ENCODE peak calls at places on chromosomes 13 and 19, in six cellular contexts. B, O, R, M, U and A are unnamed samples.

GRCh38 chr13:84487681-84488080 is 605.4 kb upstream of the SLITRK1 start:
- DNase-seq in B (no peak), O (no peak), R (no peak), M (no peak), U (no peak), A (no peak)

GRCh38 chr19:49368711-49369358 is 5.2 kb downstream of the DKKL1 start:
- DNase-seq in B (no peak), O (no peak), R (no peak), M (no peak), U (no peak), A (no peak)

GRCh38 chr13:106490177-106490576 is 45.3 kb downstream of the EFNB2 start:
- DNase-seq in B (no peak), O (no peak), R (no peak), M (no peak), U (no peak), A (no peak)

GRCh38 chr13:31675521-31675953 is 63.8 kb upstream of the RXFP2 start:
- DNase-seq in B (no peak), O (no peak), R (no peak), M (no peak), U (peak; percentile 21), A (no peak)

GRCh38 chr13:89584058-89584457 is 1763.4 kb upstream of the MIR17HG start:
- DNase-seq in B (no peak), O (no peak), R (no peak), M (no peak), U (no peak), A (no peak)

GRCh38 chr19:31513841-31514240 is 164.6 kb upstream of the TSHZ3 start:
- DNase-seq in B (no peak), O (no peak), R (no peak), M (no peak), U (no peak), A (peak; percentile 33)

GRCh38 chr13:69565334-69565733 is 542.3 kb upstream of the ATXN8OS start:
- DNase-seq in B (no peak), O (no peak), R (peak; percentile 67), M (no peak), U (peak; percentile 6), A (no peak)

GRCh38 chr19:32876919-32877285 is 7.3 kb upstream of the SLC7A9 start:
- DNase-seq in B (no peak), O (no peak), R (no peak), M (peak; percentile 19), U (peak; percentile 94), A (no peak)

GRCh38 chr13:20291675-20292074 is 59.6 kb upstream of the GJB6 start:
- DNase-seq in B (no peak), O (no peak), R (no peak), M (no peak), U (no peak), A (no peak)

GRCh38 chr13:45162821-45163220 is 38.0 kb downstream of the KCTD4 start:
- DNase-seq in B (no peak), O (no peak), R (peak; percentile 84), M (no peak), U (peak; percentile 76), A (no peak)

GRCh38 chr13:99218969-99219368 is 18.3 kb downstream of the UBAC2 start:
- DNase-seq in B (no peak), O (peak; percentile 74), R (no peak), M (no peak), U (no peak), A (no peak)

GRCh38 chr13:70391678-70392077 is 283.4 kb upstream of the KLHL1 start:
- DNase-seq in B (no peak), O (no peak), R (no peak), M (no peak), U (no peak), A (no peak)

GRCh38 chr13:35157143-35157755 is 215.2 kb downstream of the NBEA start:
- DNase-seq in B (no peak), O (peak; percentile 28), R (peak; percentile 51), M (no peak), U (peak; percentile 67), A (no peak)

GRCh38 chr13:30486230-30487074 is 20.7 kb upstream of the HMGB1 start:
- DNase-seq in B (no peak), O (no peak), R (no peak), M (no peak), U (peak; percentile 19), A (no peak)

GRCh38 chr13:109494955-109495354 is 291.4 kb downstream of the IRS2 start:
- DNase-seq in B (no peak), O (no peak), R (no peak), M (no peak), U (peak; percentile 65), A (no peak)

GRCh38 chr19:17944301-17944700 is 11.5 kb downstream of the CCDC124 start:
- DNase-seq in B (no peak), O (no peak), R (peak; percentile 48), M (no peak), U (peak; percentile 84), A (no peak)

GRCh38 chr13:111514646-111515617 is 194.5 kb downstream of the TEX29 start:
- DNase-seq in B (no peak), O (no peak), R (no peak), M (no peak), U (no peak), A (no peak)

GRCh38 chr19:1076046-1076386 is 9.0 kb downstream of the ARHGAP45 start:
- DNase-seq in B (no peak), O (no peak), R (no peak), M (no peak), U (no peak), A (no peak)

GRCh38 chr13:40342461-40342860 is 324.0 kb downstream of the FOXO1 start:
- DNase-seq in B (no peak), O (no peak), R (no peak), M (no peak), U (no peak), A (peak; percentile 36)

GRCh38 chr19:10070730-10071446 is 15.2 kb upstream of the SHFL start:
- DNase-seq in B (no peak), O (no peak), R (no peak), M (no peak), U (no peak), A (peak; percentile 74)

GRCh38 chr13:40933508-40933907 is 85.6 kb downstream of the ELF1 start:
- DNase-seq in B (no peak), O (no peak), R (no peak), M (no peak), U (no peak), A (no peak)

GRCh38 chr13:27919934-27920676 is at the start of gene PDX1:
- DNase-seq in B (no peak), O (no peak), R (peak; percentile 35), M (no peak), U (no peak), A (no peak)

GRCh38 chr13:26946675-26947342 is 186.2 kb upstream of the GPR12 start:
- DNase-seq in B (no peak), O (peak; percentile 31), R (peak; percentile 61), M (no peak), U (peak; percentile 67), A (no peak)

GRCh38 chr13:109436841-109437240 is 349.5 kb downstream of the IRS2 start:
- DNase-seq in B (no peak), O (no peak), R (no peak), M (no peak), U (no peak), A (no peak)

GRCh38 chr13:99380402-99380801 is 73.2 kb upstream of the GPR183 start:
- DNase-seq in B (no peak), O (no peak), R (no peak), M (no peak), U (no peak), A (peak; percentile 29)